ENCODE peak calls at places on chromosome 9, in six cellular contexts. C is GM12878, S is H1, P is HCT116, V is K562, F is HepG2. Y is an unnamed sample.

GRCh38 chr9:93097496-93098205 is 1.6 kb downstream of the CARD19 start:
- DNase-seq in S (no peak), V (no peak), C (no peak), P (no peak), F (no peak), Y (no peak)

GRCh38 chr9:133731876-133732321 is 6.3 kb downstream of the SARDH start:
- DNase-seq in P (peak), C (no peak), F (peak), S (no peak), V (peak), Y (no peak)

GRCh38 chr9:32854271-32854670 is 70.9 kb downstream of the TMEM215 start:
- DNase-seq in P (no peak), S (no peak), V (no peak), F (no peak), C (no peak), Y (no peak)

GRCh38 chr9:124248992-124249391 is 8.8 kb upstream of the NEK6 start:
- DNase-seq in P (no peak), C (no peak), S (no peak), F (no peak), V (no peak), Y (no peak)

GRCh38 chr9:106707291-106707690 is 155.7 kb upstream of the ZNF462 start:
- DNase-seq in V (no peak), S (no peak), C (no peak), P (no peak), F (no peak), Y (no peak)

GRCh38 chr9:127129718-127130085 is 7.3 kb upstream of the ANGPTL2 start:
- DNase-seq in S (no peak), C (no peak), F (no peak), V (no peak), P (no peak), Y (no peak)

GRCh38 chr9:134136117-134136996 is 475 bp downstream of the WDR5 start:
- DNase-seq in P (no peak), F (no peak), S (peak), V (peak), C (no peak), Y (no peak)

GRCh38 chr9:70421020-70421271 is 6.5 kb upstream of the KLF9 start:
- DNase-seq in V (no peak), P (no peak), F (no peak), C (no peak), S (no peak), Y (no peak)

GRCh38 chr9:71552480-71552879 is 215.8 kb downstream of the CEMIP2 start:
- DNase-seq in V (no peak), S (peak), F (no peak), P (no peak), C (no peak), Y (no peak)

GRCh38 chr9:89746385-89747116 is 141.7 kb downstream of the GADD45G start:
- DNase-seq in P (no peak), S (no peak), C (no peak), V (no peak), F (no peak), Y (no peak)

GRCh38 chr9:16866542-16866941 is 3.9 kb downstream of the BNC2 start:
- DNase-seq in P (no peak), S (no peak), C (no peak), F (no peak), V (no peak), Y (no peak)

GRCh38 chr9:133665096-133665495 is 28.9 kb downstream of the DBH start:
- DNase-seq in F (no peak), C (no peak), P (no peak), V (no peak), S (no peak), Y (no peak)

GRCh38 chr9:83715221-83715620 is 7.5 kb upstream of the UBQLN1 start:
- DNase-seq in F (no peak), P (no peak), V (no peak), S (no peak), C (no peak), Y (no peak)

GRCh38 chr9:124449381-124450151 is 685 bp upstream of the ADGRD2 start:
- DNase-seq in P (no peak), S (no peak), V (no peak), C (no peak), F (no peak), Y (no peak)

GRCh38 chr9:5510360-5510931 is at the start of gene PDCD1LG2:
- DNase-seq in F (no peak), V (no peak), P (no peak), C (peak), S (no peak), Y (no peak)
- TF ChIP-seq ZNF274 in F (no peak), V (no peak), P (no peak), C (no peak), S (no peak), Y (no peak)

GRCh38 chr9:101028346-101029299 is at the start of gene PLPPR1:
- DNase-seq in F (peak), P (no peak), S (peak), V (no peak), C (no peak), Y (peak)
- H3K4me3 ChIP-seq in F (peak), P (no peak), S (peak), V (no peak), C (no peak), Y (peak)

GRCh38 chr9:131801811-131802210 is 61.9 kb upstream of the RAPGEF1 start:
- DNase-seq in F (no peak), C (no peak), V (no peak), S (no peak), P (no peak), Y (no peak)

GRCh38 chr9:131798166-131798565 is 58.3 kb upstream of the RAPGEF1 start:
- DNase-seq in V (no peak), F (no peak), P (no peak), S (no peak), C (no peak), Y (no peak)

GRCh38 chr9:131800366-131800765 is 60.5 kb upstream of the RAPGEF1 start:
- DNase-seq in F (no peak), C (no peak), P (no peak), S (no peak), V (no peak), Y (no peak)

GRCh38 chr9:131800885-131801284 is 61.0 kb upstream of the RAPGEF1 start:
- DNase-seq in C (no peak), F (no peak), P (no peak), V (no peak), S (no peak), Y (no peak)

GRCh38 chr9:131799177-131799823 is 59.4 kb upstream of the RAPGEF1 start:
- DNase-seq in S (peak), V (peak), P (peak), F (peak), C (no peak), Y (peak)
- TF ChIP-seq ZNF274 in S (no peak), V (no peak), P (no peak), F (peak), C (no peak), Y (no peak)

GRCh38 chr9:122099271-122099869 is 6.3 kb upstream of the TTLL11 start:
- DNase-seq in F (peak), S (peak), V (peak), C (no peak), P (peak), Y (peak)
- H3K4me3 ChIP-seq in F (peak), S (no peak), V (no peak), C (no peak), P (no peak), Y (no peak)

GRCh38 chr9:137303031-137303892 is 1.2 kb upstream of the NRARP start:
- DNase-seq in S (peak), P (no peak), F (no peak), V (no peak), C (no peak), Y (no peak)
- TF ChIP-seq ZNF274 in S (no peak), P (no peak), F (no peak), V (no peak), C (no peak), Y (no peak)

Y was measured in NT2/D1.